ENCODE peak calls at places on chromosomes 13 and 19, in six cellular contexts. J is thoracic aorta, M is GM23338, X is tibial artery, Z is aorta, P is fibroblast of lung. Y is an unnamed sample. For H3K4me1, the result is how much of the 10 kb centered on the place peaks cover.

GRCh38 chr19:31436121-31436776 is 87.0 kb upstream of the TSHZ3 start:
- DNase-seq in Z (no peak), J (no peak), X (no peak), M (no peak), P (no peak), Y (no peak)

GRCh38 chr13:101289764-101290163 is 126.5 kb downstream of the NALCN start:
- DNase-seq in P (peak), M (peak), Z (no peak), J (no peak), X (no peak), Y (no peak)

GRCh38 chr13:74770361-74770760 is 636.2 kb upstream of the KLF12 start:
- DNase-seq in P (peak), J (no peak), Z (no peak), X (no peak), M (no peak), Y (no peak)

GRCh38 chr13:38685974-38686571 is 804 bp upstream of the FREM2 start:
- DNase-seq in Z (no peak), M (peak), P (peak), X (no peak), J (no peak), Y (no peak)

GRCh38 chr19:14006766-14007562 is 844 bp upstream of the RFX1 start:
- DNase-seq in Z (peak), M (peak), X (no peak), J (no peak), P (no peak), Y (no peak)

GRCh38 chr13:25469179-25469545 is 97.4 kb downstream of the ATP8A2 start:
- DNase-seq in P (no peak), M (peak), J (no peak), Z (no peak), X (no peak), Y (no peak)

GRCh38 chr19:38733493-38734175 is 10.6 kb downstream of the CAPN12 start:
- DNase-seq in X (no peak), M (no peak), J (no peak), P (no peak), Z (peak), Y (peak)

GRCh38 chr13:80923907-80924306 is 583.0 kb upstream of the SPRY2 start:
- DNase-seq in J (no peak), M (peak), Z (no peak), P (peak), X (no peak), Y (no peak)

GRCh38 chr19:44590245-44591059 is 22.9 kb upstream of the IGSF23 start:
- DNase-seq in X (no peak), M (no peak), Z (no peak), P (no peak), J (no peak), Y (no peak)

GRCh38 chr13:83503424-83503823 is 378.9 kb downstream of the SLITRK1 start:
- DNase-seq in J (no peak), M (no peak), X (no peak), Z (no peak), P (peak), Y (no peak)

GRCh38 chr19:6464070-6464873 is at the start of gene CRB3:
- DNase-seq in J (no peak), M (peak), P (no peak), Z (no peak), X (no peak), Y (peak)

GRCh38 chr13:60152904-60153303 is 10.8 kb downstream of the DIAPH3 start:
- DNase-seq in P (peak), M (no peak), X (no peak), Z (no peak), J (no peak), Y (no peak)

GRCh38 chr19:14105680-14106079 is 11.9 kb downstream of the PRKACA start:
- DNase-seq in J (no peak), Z (no peak), M (no peak), X (no peak), P (no peak), Y (no peak)

GRCh38 chr19:3849092-3849491 is 19.7 kb downstream of the ZFR2 start:
- DNase-seq in X (no peak), Z (no peak), J (no peak), M (peak), P (no peak), Y (no peak)

GRCh38 chr19:5340637-5341447 is at the start of gene PTPRS:
- DNase-seq in P (peak), X (peak), J (no peak), M (peak), Z (peak), Y (no peak)

GRCh38 chr19:11510444-11510843 is 4.8 kb upstream of the ZNF653 start:
- DNase-seq in X (no peak), P (no peak), Z (no peak), M (no peak), J (no peak), Y (no peak)

GRCh38 chr13:77507931-77508776 is 27.4 kb upstream of the SCEL start:
- DNase-seq in X (no peak), M (no peak), P (peak), Z (no peak), J (no peak), Y (peak)

GRCh38 chr19:5125376-5125775 is 156.5 kb downstream of the KDM4B start:
- DNase-seq in Z (no peak), J (no peak), X (no peak), M (no peak), P (no peak), Y (no peak)

GRCh38 chr19:18939922-18940775 is 868 bp downstream of the HOMER3 start:
- DNase-seq in M (peak), J (no peak), X (peak), Z (peak), P (peak), Y (no peak)

GRCh38 chr19:23002690-23003422 is at the start of gene ZNF728:
- DNase-seq in P (no peak), M (no peak), Z (peak), J (peak), X (peak), Y (no peak)

GRCh38 chr19:6260912-6261636 is 18.7 kb downstream of the MLLT1 start:
- DNase-seq in P (no peak), J (no peak), X (no peak), Z (peak), M (peak), Y (no peak)

GRCh38 chr19:19106061-19106551 is 32.2 kb downstream of the TMEM161A start:
- DNase-seq in M (peak), J (no peak), X (no peak), Z (no peak), P (peak), Y (no peak)

GRCh38 chr19:53903055-53903680 is 5.9 kb upstream of the CACNG7 start:
- DNase-seq in X (no peak), J (no peak), M (peak), Z (no peak), P (peak), Y (no peak)

GRCh38 chr13:90594694-90595093 is 752.8 kb upstream of the MIR17HG start:
- DNase-seq in X (no peak), M (no peak), Z (no peak), P (peak), J (no peak), Y (no peak)

GRCh38 chr13:109784590-109785140 is 1.7 kb downstream of the IRS2 start:
- DNase-seq in X (peak), J (no peak), M (peak), P (peak), Z (peak), Y (peak)

GRCh38 chr19:14383898-14384669 is 2.8 kb downstream of the ADGRE5 start:
- DNase-seq in J (no peak), X (peak), M (no peak), P (peak), Z (no peak), Y (no peak)

GRCh38 chr19:9308091-9308490 is 1.5 kb downstream of the ZNF699 start:
- DNase-seq in J (no peak), Z (no peak), X (no peak), M (no peak), P (no peak), Y (no peak)

GRCh38 chr19:5680083-5680436 is 256 bp downstream of the MICOS13 start:
- DNase-seq in Z (no peak), M (peak), J (no peak), P (no peak), X (no peak), Y (no peak)

GRCh38 chr19:49951806-49952474 is 9.0 kb downstream of the SIGLEC11 start:
- DNase-seq in Z (peak), M (no peak), P (no peak), X (no peak), J (no peak), Y (no peak)

GRCh38 chr19:48573163-48573505 is 21.2 kb downstream of the SULT2B1 start:
- DNase-seq in J (no peak), Z (no peak), X (no peak), P (no peak), M (no peak), Y (no peak)

GRCh38 chr13:97353927-97354326 is 80.0 kb upstream of the RAP2A start:
- DNase-seq in P (no peak), X (no peak), J (no peak), M (no peak), Z (no peak), Y (no peak)

GRCh38 chr13:45060062-45060461 is 60.2 kb upstream of the GTF2F2 start:
- DNase-seq in M (no peak), Z (no peak), J (no peak), P (no peak), X (no peak), Y (no peak)

GRCh38 chr19:55229789-55230182 is 1.2 kb upstream of the TMEM86B start:
- DNase-seq in J (no peak), P (no peak), X (no peak), Z (no peak), M (no peak), Y (no peak)

GRCh38 chr19:40674291-40674690 is 16.2 kb downstream of the NUMBL start:
- DNase-seq in Z (no peak), P (peak), J (no peak), M (no peak), X (no peak), Y (no peak)

GRCh38 chr13:76222511-76222910 is 586.4 kb downstream of the LMO7 start:
- DNase-seq in P (peak), J (no peak), Z (no peak), X (no peak), M (no peak), Y (no peak)

GRCh38 chr19:13764821-13765394 is 586 bp downstream of the MRI1 start:
- DNase-seq in P (no peak), Z (peak), J (no peak), M (peak), X (no peak), Y (no peak)

GRCh38 chr13:51420681-51421476 is 32.0 kb downstream of the INTS6 start:
- DNase-seq in X (no peak), J (no peak), M (no peak), Z (no peak), P (no peak), Y (no peak)

GRCh38 chr19:18460900-18461299 is 23.0 kb upstream of the ISYNA1 start:
- DNase-seq in M (no peak), Z (no peak), X (no peak), P (no peak), J (no peak), Y (no peak)

GRCh38 chr13:60591348-60591747 is 194.3 kb downstream of the TDRD3 start:
- DNase-seq in P (no peak), M (no peak), X (no peak), Z (no peak), J (no peak), Y (no peak)

GRCh38 chr13:67230243-67230773 is at the start of gene PCDH9:
- DNase-seq in M (peak), Z (peak), X (peak), P (peak), J (peak), Y (peak)

GRCh38 chr19:15450528-15450890 is 753 bp upstream of the WIZ start:
- DNase-seq in Z (no peak), P (no peak), X (no peak), J (no peak), M (no peak), Y (no peak)

GRCh38 chr19:15448014-15448777 is 1.6 kb downstream of the WIZ start:
- DNase-seq in M (no peak), P (no peak), X (no peak), Z (no peak), J (no peak), Y (peak)

GRCh38 chr19:15449620-15450527 is at the start of gene WIZ:
- DNase-seq in J (no peak), M (peak), P (peak), Z (peak), X (peak), Y (peak)

GRCh38 chr19:15447057-15447456 is 2.7 kb downstream of the WIZ start:
- DNase-seq in Z (no peak), P (no peak), X (no peak), M (no peak), J (no peak), Y (no peak)

GRCh38 chr19:15448778-15449619 is 757 bp downstream of the WIZ start:
- DNase-seq in J (no peak), Z (no peak), X (no peak), P (peak), M (peak), Y (no peak)
- H3K27ac ChIP-seq in J (no peak), Z (no peak), X (peak), P (no peak), M (no peak), Y (peak)

GRCh38 chr19:1167687-1168561 is 6.1 kb downstream of the SBNO2 start:
- DNase-seq in P (no peak), X (no peak), J (no peak), M (no peak), Z (no peak), Y (peak)

GRCh38 chr19:1169921-1170885 is 3.9 kb downstream of the SBNO2 start:
- DNase-seq in X (no peak), M (no peak), J (no peak), P (peak), Z (peak), Y (peak)

GRCh38 chr19:1168877-1169791 is 4.9 kb downstream of the SBNO2 start:
- DNase-seq in M (no peak), J (no peak), P (peak), Z (peak), X (no peak), Y (peak)

GRCh38 chr19:1166872-1167573 is 7.0 kb downstream of the SBNO2 start:
- DNase-seq in P (no peak), X (no peak), Z (peak), J (no peak), M (no peak), Y (no peak)

DNA sequence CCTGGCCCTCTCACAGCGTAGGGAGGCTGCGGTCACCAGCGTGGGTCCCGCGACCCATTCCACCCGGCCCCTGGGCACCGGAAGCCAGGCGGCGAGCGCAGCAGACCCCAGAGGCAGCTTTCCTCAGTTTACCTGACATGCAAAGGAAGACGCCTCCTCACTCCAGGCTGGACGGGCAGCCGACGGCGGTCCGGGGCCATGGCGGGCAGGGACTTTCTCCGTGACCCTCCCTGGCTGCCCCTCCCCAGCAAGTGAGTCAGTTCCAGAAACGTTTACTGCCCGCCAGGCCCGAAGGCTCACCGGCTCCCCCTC is 5.5 kb downstream of the SBNO2 start:
- DNase-seq in J (no peak), M (no peak), X (no peak), P (no peak), Z (no peak), Y (no peak)
- H3K4me1 ChIP-seq in J (under half), M (under half), X (half or more), P (under half), Z (under half), Y (under half)

GRCh38 chr13:21012841-21013681 is 48.3 kb downstream of the LATS2 start:
- DNase-seq in M (no peak), P (no peak), J (no peak), X (peak), Z (no peak), Y (no peak)

GRCh38 chr13:21014666-21015170 is 46.7 kb downstream of the LATS2 start:
- DNase-seq in Z (no peak), M (no peak), J (no peak), P (peak), X (peak), Y (no peak)

GRCh38 chr13:21012211-21012610 is 49.2 kb downstream of the LATS2 start:
- DNase-seq in J (no peak), Z (no peak), M (no peak), X (no peak), P (peak), Y (no peak)

GRCh38 chr13:21014139-21014665 is 47.2 kb downstream of the LATS2 start:
- DNase-seq in J (no peak), X (peak), M (no peak), P (no peak), Z (no peak), Y (no peak)

GRCh38 chr13:21013682-21014038 is 47.7 kb downstream of the LATS2 start:
- DNase-seq in J (no peak), X (peak), M (no peak), Z (no peak), P (no peak), Y (no peak)
- H3K27ac ChIP-seq in J (peak), X (peak), M (no peak), Z (no peak), P (no peak), Y (no peak)

GRCh38 chr13:114319441-114319871 is 5.2 kb downstream of the CHAMP1 start:
- DNase-seq in J (no peak), X (no peak), Z (no peak), M (no peak), P (peak), Y (no peak)
- H3K4me1 ChIP-seq in J (under half), X (under half), Z (under half), M (under half), P (under half), Y (under half)

GRCh38 chr13:33508060-33508459 is 222.5 kb upstream of the STARD13 start:
- DNase-seq in J (no peak), Z (no peak), M (no peak), X (no peak), P (no peak), Y (no peak)
- H3K27ac ChIP-seq in J (peak), Z (peak), M (no peak), X (peak), P (no peak), Y (no peak)

GRCh38 chr13:95337597-95337996 is 36.3 kb upstream of the ABCC4 start:
- DNase-seq in P (no peak), M (no peak), Z (no peak), X (no peak), J (no peak), Y (no peak)
- H3K4me1 ChIP-seq in P (under half), M (under half), Z (under half), X (under half), J (under half), Y (under half)

GRCh38 chr19:17112271-17112670 is 36.7 kb downstream of the MYO9B start:
- DNase-seq in X (no peak), P (no peak), Z (no peak), M (no peak), J (no peak), Y (no peak)
- H3K27ac ChIP-seq in X (peak), P (no peak), Z (no peak), M (peak), J (peak), Y (no peak)

GRCh38 chr19:43584484-43584883 is 8.9 kb downstream of the PINLYP start:
- DNase-seq in M (no peak), P (no peak), X (no peak), Z (no peak), J (no peak), Y (no peak)
- H3K4me1 ChIP-seq in M (under half), P (under half), X (under half), Z (under half), J (under half), Y (under half)

GRCh38 chr13:36817996-36818395 is 1.0 kb upstream of the RFXAP start:
- DNase-seq in X (no peak), J (no peak), Z (no peak), P (no peak), M (no peak), Y (no peak)
- H3K27ac ChIP-seq in X (peak), J (no peak), Z (no peak), P (no peak), M (no peak), Y (no peak)

GRCh38 chr13:40401911-40402776 is 264.3 kb downstream of the FOXO1 start:
- DNase-seq in Z (peak), M (no peak), J (peak), P (peak), X (peak), Y (peak)

GRCh38 chr13:40404967-40405716 is 261.3 kb downstream of the FOXO1 start:
- DNase-seq in M (no peak), J (no peak), P (no peak), Z (no peak), X (no peak), Y (no peak)

GRCh38 chr13:40404407-40404806 is 262.0 kb downstream of the FOXO1 start:
- DNase-seq in M (no peak), J (no peak), X (no peak), P (no peak), Z (no peak), Y (no peak)

GRCh38 chr13:40402931-40403412 is 263.5 kb downstream of the FOXO1 start:
- DNase-seq in Z (no peak), M (peak), J (no peak), P (peak), X (no peak), Y (no peak)

DNA sequence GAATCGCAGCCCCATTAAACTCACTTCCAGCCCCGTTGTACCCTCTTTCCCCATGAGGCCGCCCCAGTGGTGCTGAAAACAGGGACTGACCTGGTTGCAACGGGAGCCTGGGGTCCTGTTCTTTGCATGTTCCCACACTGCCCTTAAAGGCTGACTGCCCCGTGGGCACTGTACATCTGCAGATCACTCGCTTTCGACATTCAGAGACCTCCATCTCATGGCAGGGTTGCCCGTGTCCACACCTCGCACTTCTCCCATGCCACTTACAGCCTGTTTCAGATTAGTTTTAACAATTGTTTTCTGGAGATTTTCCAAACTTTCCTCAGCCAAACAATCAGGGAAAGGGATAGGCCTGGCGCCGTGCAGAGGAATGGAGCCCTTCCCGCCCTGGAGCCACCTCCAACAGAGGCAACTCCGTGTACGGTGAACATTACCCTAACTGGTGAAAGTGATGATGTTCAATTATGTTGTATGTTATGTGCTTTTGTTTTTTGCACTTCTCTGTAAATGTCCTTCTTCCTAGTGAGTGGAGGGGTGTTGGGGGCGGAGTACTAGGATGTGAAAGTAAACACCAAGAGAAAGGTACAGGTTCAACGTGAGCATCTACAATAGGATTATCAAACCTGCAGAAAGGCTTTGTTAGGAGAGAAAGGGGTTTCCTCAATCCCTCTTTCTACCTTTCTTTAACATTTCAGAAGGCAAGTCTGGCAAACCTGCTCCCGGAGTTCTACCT is 262.8 kb downstream of the FOXO1 start:
- DNase-seq in M (no peak), Z (no peak), X (no peak), P (no peak), J (no peak), Y (no peak)
- H3K4me1 ChIP-seq in M (under half), Z (under half), X (under half), P (under half), J (under half), Y (under half)

Y was measured in RWPE2.